ENCODE peak calls at places on chromosomes 7 and 10, in seven cellular contexts. One of them, this sample, is unnamed.

GRCh38 chr7:133718131-133718530 is 409.0 kb upstream of the LRGUK start:
- DNase-seq in CD8-positive, alpha-beta T cell: no peak
- DNase-seq in endodermal cell: no peak
- DNase-seq in AG09319: no peak
- DNase-seq in osteocyte: no peak
- DNase-seq in choroid plexus epithelial cell: no peak
- DNase-seq in neural progenitor cell: no peak
- DNase-seq in this sample: no peak

GRCh38 chr10:91557540-91558231 is 75.2 kb downstream of the PPP1R3C start:
- DNase-seq in CD8-positive, alpha-beta T cell: no peak
- DNase-seq in endodermal cell: no peak
- DNase-seq in AG09319: no peak
- DNase-seq in osteocyte: no peak
- DNase-seq in choroid plexus epithelial cell: no peak
- DNase-seq in neural progenitor cell: no peak
- DNase-seq in this sample: no peak

GRCh38 chr7:94696981-94697670 is 41.2 kb upstream of the SGCE start:
- DNase-seq in CD8-positive, alpha-beta T cell: no peak
- DNase-seq in endodermal cell: no peak
- DNase-seq in AG09319: peak; percentile 77
- DNase-seq in osteocyte: no peak
- DNase-seq in choroid plexus epithelial cell: peak; percentile 98
- DNase-seq in neural progenitor cell: no peak
- DNase-seq in this sample: no peak

GRCh38 chr7:157011333-157012112 is 1.1 kb upstream of the MNX1 start:
- DNase-seq in CD8-positive, alpha-beta T cell: no peak
- DNase-seq in endodermal cell: peak; percentile 88
- DNase-seq in AG09319: no peak
- DNase-seq in osteocyte: no peak
- DNase-seq in choroid plexus epithelial cell: no peak
- DNase-seq in neural progenitor cell: peak; percentile 53
- DNase-seq in this sample: peak; percentile 56

GRCh38 chr10:43852141-43852540 is 203.5 kb upstream of the ZNF32 start:
- DNase-seq in CD8-positive, alpha-beta T cell: no peak
- DNase-seq in endodermal cell: no peak
- DNase-seq in AG09319: no peak
- DNase-seq in osteocyte: no peak
- DNase-seq in choroid plexus epithelial cell: no peak
- DNase-seq in neural progenitor cell: no peak
- DNase-seq in this sample: no peak

GRCh38 chr7:134729895-134730294 is 49.5 kb upstream of the CALD1 start:
- DNase-seq in CD8-positive, alpha-beta T cell: no peak
- DNase-seq in endodermal cell: peak; percentile 18
- DNase-seq in AG09319: no peak
- DNase-seq in osteocyte: no peak
- DNase-seq in choroid plexus epithelial cell: no peak
- DNase-seq in neural progenitor cell: no peak
- DNase-seq in this sample: no peak

GRCh38 chr10:93468532-93469213 is 13.5 kb downstream of the MYOF start:
- DNase-seq in CD8-positive, alpha-beta T cell: no peak
- DNase-seq in endodermal cell: no peak
- DNase-seq in AG09319: peak; percentile 73
- DNase-seq in osteocyte: no peak
- DNase-seq in choroid plexus epithelial cell: peak; percentile 95
- DNase-seq in neural progenitor cell: no peak
- DNase-seq in this sample: no peak

GRCh38 chr7:134814730-134815364 is 35.4 kb downstream of the CALD1 start:
- DNase-seq in CD8-positive, alpha-beta T cell: no peak
- DNase-seq in endodermal cell: no peak
- DNase-seq in AG09319: no peak
- DNase-seq in osteocyte: no peak
- DNase-seq in choroid plexus epithelial cell: no peak
- DNase-seq in neural progenitor cell: no peak
- DNase-seq in this sample: no peak

GRCh38 chr7:149884016-149884415 is 10.2 kb downstream of the ATP6V0E2 start:
- DNase-seq in CD8-positive, alpha-beta T cell: no peak
- DNase-seq in endodermal cell: peak; percentile 46
- DNase-seq in AG09319: no peak
- DNase-seq in osteocyte: no peak
- DNase-seq in choroid plexus epithelial cell: no peak
- DNase-seq in neural progenitor cell: no peak
- DNase-seq in this sample: no peak

GRCh38 chr7:36044096-36044892 is 108.8 kb upstream of the EEPD1 start:
- DNase-seq in CD8-positive, alpha-beta T cell: no peak
- DNase-seq in endodermal cell: no peak
- DNase-seq in AG09319: no peak
- DNase-seq in osteocyte: no peak
- DNase-seq in choroid plexus epithelial cell: no peak
- DNase-seq in neural progenitor cell: no peak
- DNase-seq in this sample: no peak

GRCh38 chr10:120402358-120402757 is 54.7 kb upstream of the PLPP4 start:
- DNase-seq in CD8-positive, alpha-beta T cell: no peak
- DNase-seq in endodermal cell: no peak
- DNase-seq in AG09319: no peak
- DNase-seq in osteocyte: no peak
- DNase-seq in choroid plexus epithelial cell: peak; percentile 42
- DNase-seq in neural progenitor cell: no peak
- DNase-seq in this sample: no peak

GRCh38 chr10:105743343-105744056 is 1102.4 kb downstream of the SORCS3 start:
- DNase-seq in CD8-positive, alpha-beta T cell: no peak
- DNase-seq in endodermal cell: no peak
- DNase-seq in AG09319: no peak
- DNase-seq in osteocyte: no peak
- DNase-seq in choroid plexus epithelial cell: no peak
- DNase-seq in neural progenitor cell: no peak
- DNase-seq in this sample: no peak

GRCh38 chr7:105585850-105586500 is 4.7 kb upstream of the EFCAB10 start:
- DNase-seq in CD8-positive, alpha-beta T cell: no peak
- DNase-seq in endodermal cell: no peak
- DNase-seq in AG09319: no peak
- DNase-seq in osteocyte: no peak
- DNase-seq in choroid plexus epithelial cell: no peak
- DNase-seq in neural progenitor cell: no peak
- DNase-seq in this sample: peak; percentile 51

GRCh38 chr7:105587899-105588690 is 6.8 kb upstream of the EFCAB10 start:
- DNase-seq in CD8-positive, alpha-beta T cell: no peak
- DNase-seq in endodermal cell: peak; percentile 55
- DNase-seq in AG09319: no peak
- DNase-seq in osteocyte: no peak
- DNase-seq in choroid plexus epithelial cell: no peak
- DNase-seq in neural progenitor cell: no peak
- DNase-seq in this sample: peak; percentile 34

GRCh38 chr7:105590793-105591192 is 9.5 kb upstream of the EFCAB10 start:
- DNase-seq in CD8-positive, alpha-beta T cell: no peak
- DNase-seq in endodermal cell: no peak
- DNase-seq in AG09319: no peak
- DNase-seq in osteocyte: no peak
- DNase-seq in choroid plexus epithelial cell: no peak
- DNase-seq in neural progenitor cell: no peak
- DNase-seq in this sample: no peak

GRCh38 chr7:105591522-105591921 is 10.2 kb upstream of the EFCAB10 start:
- DNase-seq in CD8-positive, alpha-beta T cell: no peak
- DNase-seq in endodermal cell: no peak
- DNase-seq in AG09319: no peak
- DNase-seq in osteocyte: no peak
- DNase-seq in choroid plexus epithelial cell: no peak
- DNase-seq in neural progenitor cell: no peak
- DNase-seq in this sample: no peak

DNA sequence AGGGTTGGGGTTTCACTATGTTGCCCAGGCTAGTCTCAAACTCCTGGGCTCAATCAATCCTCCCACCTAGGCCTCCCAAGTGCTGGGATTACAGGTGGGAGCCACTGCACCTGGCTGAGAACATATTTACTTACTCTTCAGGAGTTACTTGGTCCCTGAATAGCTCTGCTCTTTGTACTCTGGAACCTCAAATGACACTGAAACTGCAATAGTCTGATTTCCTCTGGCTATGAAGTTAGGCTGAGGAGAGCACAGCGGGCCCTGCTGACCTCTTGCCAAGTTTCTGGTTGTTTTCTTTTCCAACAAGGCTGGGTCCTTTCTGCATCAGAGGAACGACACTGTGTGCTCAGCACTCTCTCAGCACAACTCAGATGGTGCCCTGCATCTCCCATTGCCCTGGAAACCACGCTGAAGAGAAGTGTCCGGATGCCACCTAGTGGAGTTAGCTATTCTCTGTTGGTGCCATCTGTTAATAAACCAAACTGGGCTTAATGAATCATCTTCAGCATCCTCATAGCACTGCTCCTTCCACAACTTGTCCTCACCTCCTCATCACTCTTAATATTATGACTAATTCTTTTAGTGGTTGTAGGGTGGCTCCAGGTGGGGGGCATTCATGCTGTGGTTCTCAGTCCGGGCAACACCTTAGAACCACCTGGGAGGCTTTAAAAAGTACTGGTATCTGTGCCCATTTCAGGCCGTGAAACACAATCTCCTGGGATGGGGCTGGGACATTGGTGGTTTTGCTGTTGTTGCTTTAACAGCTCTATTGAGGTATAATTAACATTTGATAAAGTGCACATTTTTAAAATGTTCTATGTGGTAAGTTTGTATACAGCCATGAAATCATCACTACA is 8.2 kb upstream of the EFCAB10 start:
- DNase-seq in CD8-positive, alpha-beta T cell: peak; percentile 6
- DNase-seq in endodermal cell: peak; percentile 86
- DNase-seq in AG09319: peak; percentile 61
- DNase-seq in osteocyte: peak; percentile 89
- DNase-seq in choroid plexus epithelial cell: peak; percentile 90
- DNase-seq in neural progenitor cell: peak; percentile 80
- DNase-seq in this sample: peak; percentile 76
- TF ChIP-seq CTCF in CD8-positive, alpha-beta T cell: peak; percentile 56
- TF ChIP-seq CTCF in endodermal cell: peak; percentile 81
- TF ChIP-seq CTCF in AG09319: peak; percentile 77
- TF ChIP-seq CTCF in osteocyte: peak; percentile 85
- TF ChIP-seq CTCF in choroid plexus epithelial cell: peak; percentile 76
- TF ChIP-seq CTCF in neural progenitor cell: peak; percentile 71
- TF ChIP-seq CTCF in this sample: peak; percentile 42

GRCh38 chr10:71472466-71472865 is 75.7 kb downstream of the CDH23 start:
- DNase-seq in CD8-positive, alpha-beta T cell: no peak
- DNase-seq in endodermal cell: no peak
- DNase-seq in AG09319: no peak
- DNase-seq in osteocyte: no peak
- DNase-seq in choroid plexus epithelial cell: no peak
- DNase-seq in neural progenitor cell: no peak
- DNase-seq in this sample: no peak

GRCh38 chr10:71475243-71475871 is 78.6 kb downstream of the CDH23 start:
- DNase-seq in CD8-positive, alpha-beta T cell: no peak
- DNase-seq in endodermal cell: peak; percentile 87
- DNase-seq in AG09319: no peak
- DNase-seq in osteocyte: no peak
- DNase-seq in choroid plexus epithelial cell: no peak
- DNase-seq in neural progenitor cell: peak; percentile 53
- DNase-seq in this sample: no peak

GRCh38 chr10:71472912-71473311 is 76.2 kb downstream of the CDH23 start:
- DNase-seq in CD8-positive, alpha-beta T cell: no peak
- DNase-seq in endodermal cell: no peak
- DNase-seq in AG09319: no peak
- DNase-seq in osteocyte: no peak
- DNase-seq in choroid plexus epithelial cell: no peak
- DNase-seq in neural progenitor cell: no peak
- DNase-seq in this sample: no peak

GRCh38 chr10:71474702-71475242 is 78.1 kb downstream of the CDH23 start:
- DNase-seq in CD8-positive, alpha-beta T cell: no peak
- DNase-seq in endodermal cell: no peak
- DNase-seq in AG09319: no peak
- DNase-seq in osteocyte: no peak
- DNase-seq in choroid plexus epithelial cell: no peak
- DNase-seq in neural progenitor cell: no peak
- DNase-seq in this sample: no peak

DNA sequence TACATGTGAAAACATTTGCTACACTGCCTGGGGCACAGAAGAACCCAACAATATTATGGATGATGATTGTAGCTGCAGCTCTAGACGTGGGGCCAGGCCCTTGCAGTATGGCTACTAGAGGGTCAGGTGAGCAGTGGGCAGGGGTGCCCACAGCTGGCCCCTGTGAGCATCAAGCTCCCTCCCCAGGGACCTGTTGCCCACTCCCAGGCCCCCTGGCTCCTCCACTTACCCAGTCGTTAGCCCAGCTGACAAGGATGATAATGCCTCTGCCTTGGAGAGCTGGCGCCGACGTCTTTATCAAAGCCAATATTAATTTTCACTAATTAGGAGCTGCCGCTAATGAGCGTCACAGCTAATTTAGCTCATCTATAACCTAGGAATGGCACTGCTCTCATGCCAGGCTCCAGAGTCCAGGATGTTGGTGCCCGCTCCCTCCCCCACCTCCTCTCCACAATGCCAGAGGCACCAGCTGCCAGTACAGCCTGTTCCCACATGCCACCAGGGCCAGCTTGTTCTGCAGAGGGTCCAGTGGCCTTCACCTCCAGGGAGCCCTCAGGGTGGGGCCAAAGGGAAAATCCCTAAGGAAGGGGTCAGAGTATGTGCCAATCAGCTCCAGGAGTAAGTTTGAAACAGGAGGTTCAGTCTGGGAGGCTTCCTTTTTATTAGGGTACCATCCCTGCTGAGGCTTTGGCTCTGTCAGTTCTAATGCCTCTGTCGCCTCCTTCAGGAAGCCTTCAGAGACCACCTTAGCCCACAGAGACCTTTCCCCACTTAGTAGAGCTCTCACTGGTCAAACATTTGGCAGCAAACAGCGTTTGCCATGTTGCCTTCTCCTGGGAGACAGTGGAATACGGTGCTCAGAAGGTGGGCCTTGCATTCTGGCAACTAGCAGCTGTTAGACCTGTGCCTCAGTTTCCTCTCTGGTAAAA is 77.2 kb downstream of the CDH23 start:
- DNase-seq in CD8-positive, alpha-beta T cell: no peak
- DNase-seq in endodermal cell: no peak
- DNase-seq in AG09319: no peak
- DNase-seq in osteocyte: no peak
- DNase-seq in choroid plexus epithelial cell: no peak
- DNase-seq in neural progenitor cell: no peak
- DNase-seq in this sample: no peak
- TF ChIP-seq CTCF in CD8-positive, alpha-beta T cell: no peak
- TF ChIP-seq CTCF in endodermal cell: peak; percentile 60
- TF ChIP-seq CTCF in AG09319: no peak
- TF ChIP-seq CTCF in osteocyte: no peak
- TF ChIP-seq CTCF in choroid plexus epithelial cell: no peak
- TF ChIP-seq CTCF in neural progenitor cell: peak; percentile 27
- TF ChIP-seq CTCF in this sample: no peak

DNA sequence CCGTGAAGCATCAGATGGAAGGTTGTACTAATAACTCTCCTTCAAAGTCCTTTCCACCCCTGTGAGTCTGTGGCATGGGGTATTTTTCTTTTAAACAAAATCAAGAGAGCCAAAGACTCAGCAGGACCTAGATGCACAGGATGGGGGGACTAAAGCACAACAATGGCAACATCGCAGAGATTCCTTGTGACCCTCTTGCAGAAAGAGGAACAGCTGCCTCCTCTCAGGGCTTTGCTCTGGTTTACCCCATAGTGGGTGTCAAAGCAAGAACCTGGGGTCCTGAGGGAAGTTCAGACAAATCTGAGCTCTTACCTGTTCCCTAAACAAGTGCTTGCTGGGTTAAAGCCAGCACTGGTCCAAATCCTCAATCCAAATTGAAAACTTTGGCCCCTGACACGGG is 39.2 kb downstream of the FGF8 start:
- DNase-seq in CD8-positive, alpha-beta T cell: no peak
- DNase-seq in endodermal cell: no peak
- DNase-seq in AG09319: no peak
- DNase-seq in osteocyte: no peak
- DNase-seq in choroid plexus epithelial cell: no peak
- DNase-seq in neural progenitor cell: peak; percentile 61
- DNase-seq in this sample: no peak
- TF ChIP-seq CTCF in CD8-positive, alpha-beta T cell: no peak
- TF ChIP-seq CTCF in endodermal cell: no peak
- TF ChIP-seq CTCF in AG09319: no peak
- TF ChIP-seq CTCF in osteocyte: no peak
- TF ChIP-seq CTCF in choroid plexus epithelial cell: no peak
- TF ChIP-seq CTCF in neural progenitor cell: no peak
- TF ChIP-seq CTCF in this sample: no peak

GRCh38 chr7:154581251-154581890 is 421.6 kb downstream of the PAXIP1 start:
- DNase-seq in CD8-positive, alpha-beta T cell: no peak
- DNase-seq in endodermal cell: no peak
- DNase-seq in AG09319: no peak
- DNase-seq in osteocyte: no peak
- DNase-seq in choroid plexus epithelial cell: no peak
- DNase-seq in neural progenitor cell: no peak
- DNase-seq in this sample: no peak
- TF ChIP-seq CTCF in CD8-positive, alpha-beta T cell: no peak
- TF ChIP-seq CTCF in endodermal cell: peak; percentile 20
- TF ChIP-seq CTCF in AG09319: no peak
- TF ChIP-seq CTCF in osteocyte: no peak
- TF ChIP-seq CTCF in choroid plexus epithelial cell: no peak
- TF ChIP-seq CTCF in neural progenitor cell: no peak
- TF ChIP-seq CTCF in this sample: no peak

This sample was measured in GM20000.